ENCODE peak calls at places on chromosome 2, in eight cellular contexts. N is IMR-90; W is tibial nerve; O is thyroid gland; U is tibial artery; S is cardiac muscle cell; G is kidney; E is CD8-positive, alpha-beta T cell. V is an unnamed sample.

GRCh38 chr2:15531095-15531854 is 29.9 kb downstream of the NBAS start:
- DNase-seq in O (no peak), W (no peak), E (no peak), G (no peak), N (no peak), S (no peak), U (no peak), V (no peak)

GRCh38 chr2:171318463-171318934 is 115.3 kb downstream of the METTL8 start:
- DNase-seq in G (no peak), O (peak; percentile 66), W (no peak), E (no peak), S (peak; percentile 33), U (no peak), N (peak; percentile 28), V (no peak)

GRCh38 chr2:112204411-112204810 is 50.4 kb downstream of the ZC3H8 start:
- DNase-seq in E (no peak), W (no peak), U (no peak), N (peak; percentile 16), G (no peak), O (no peak), S (no peak), V (no peak)

GRCh38 chr2:23454501-23455120 is 69.6 kb downstream of the KLHL29 start:
- DNase-seq in E (no peak), W (no peak), U (no peak), O (no peak), N (no peak), S (no peak), G (no peak), V (no peak)

GRCh38 chr2:54306561-54306960 is 50.5 kb upstream of the TSPYL6 start:
- DNase-seq in U (no peak), G (no peak), W (no peak), N (peak; percentile 64), S (no peak), E (no peak), O (no peak), V (no peak)

GRCh38 chr2:235234711-235235110 is 259.1 kb upstream of the AGAP1 start:
- DNase-seq in E (no peak), N (peak; percentile 22), O (no peak), S (no peak), G (no peak), W (no peak), U (no peak), V (no peak)

GRCh38 chr2:174699993-174700766 is 64.1 kb downstream of the CHRNA1 start:
- DNase-seq in G (no peak), E (no peak), S (peak; percentile 57), W (no peak), O (no peak), U (no peak), N (peak; percentile 65), V (no peak)

GRCh38 chr2:104043864-104044263 is 810.1 kb upstream of the POU3F3 start:
- DNase-seq in N (no peak), G (no peak), O (no peak), S (peak; percentile 85), U (no peak), W (no peak), E (no peak), V (no peak)

GRCh38 chr2:120347387-120348010 is 1.6 kb downstream of the INHBB start:
- DNase-seq in N (peak; percentile 34), S (peak; percentile 74), O (peak; percentile 35), U (no peak), G (no peak), E (no peak), W (no peak), V (no peak)

GRCh38 chr2:112836695-112837117 is at the start of gene IL1B:
- DNase-seq in O (peak; percentile 6), E (no peak), S (no peak), U (no peak), N (peak; percentile 81), W (no peak), G (no peak), V (no peak)

GRCh38 chr2:176123483-176123843 is 944 bp downstream of the HOXD9 start:
- DNase-seq in U (no peak), O (no peak), E (no peak), N (no peak), G (no peak), W (no peak), S (no peak), V (no peak)

GRCh38 chr2:129918604-129919003 is 60.9 kb upstream of the RAB6C start:
- DNase-seq in O (no peak), E (no peak), W (no peak), S (no peak), G (no peak), U (no peak), N (no peak), V (no peak)

GRCh38 chr2:129925381-129925780 is 54.1 kb upstream of the RAB6C start:
- DNase-seq in U (no peak), E (no peak), G (no peak), W (no peak), O (no peak), S (no peak), N (no peak), V (no peak)

GRCh38 chr2:129923265-129924141 is 56.0 kb upstream of the RAB6C start:
- DNase-seq in W (peak; percentile 40), N (peak; percentile 37), S (peak; percentile 73), O (peak; percentile 36), U (no peak), G (no peak), E (no peak), V (no peak)

GRCh38 chr2:129927696-129928095 is 51.8 kb upstream of the RAB6C start:
- DNase-seq in G (no peak), W (no peak), N (no peak), E (no peak), S (no peak), U (no peak), O (no peak), V (no peak)

DNA sequence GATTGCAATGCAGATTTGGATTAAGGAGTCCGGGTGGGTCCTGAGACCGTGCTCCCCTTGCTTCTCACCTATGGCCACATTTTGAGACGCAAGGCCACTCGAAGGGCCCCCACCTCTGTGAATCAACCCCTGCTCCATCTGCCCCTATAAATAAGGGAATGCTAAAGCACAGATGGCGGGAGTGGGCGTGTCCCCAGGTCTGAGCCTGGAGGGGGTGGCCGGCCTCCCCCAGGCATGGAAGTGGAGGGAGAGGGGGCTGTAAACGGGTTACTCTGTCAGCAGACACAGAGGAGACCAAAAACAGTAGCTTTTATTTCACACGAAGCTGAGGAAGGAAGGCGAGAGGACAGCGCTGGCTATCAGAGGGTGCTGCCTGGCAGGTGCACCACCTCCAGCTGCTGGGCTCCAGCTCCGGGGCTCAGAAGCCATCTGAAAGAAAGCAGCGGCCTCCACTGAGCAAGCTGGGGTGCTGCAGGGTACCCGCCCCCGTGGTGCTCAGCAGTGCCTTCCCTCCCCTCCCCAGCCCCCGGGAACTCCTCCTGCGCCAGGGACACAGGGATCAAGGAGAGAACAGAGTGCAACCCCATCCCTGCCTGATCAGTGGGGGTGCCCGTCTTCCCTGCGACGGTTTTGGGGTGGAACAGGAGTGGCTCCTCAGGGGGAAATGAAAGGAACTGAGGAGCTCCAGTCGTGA is 56.7 kb upstream of the RAB6C start:
- DNase-seq in U (no peak), S (no peak), W (no peak), E (no peak), G (no peak), O (no peak), N (no peak), V (no peak)
- TF ChIP-seq CTCF in U (no peak), S (no peak), W (no peak), E (no peak), G (no peak), O (no peak), N (no peak), V (no peak)

GRCh38 chr2:74481432-74481831 is 1.4 kb downstream of the CCDC142 start:
- DNase-seq in W (no peak), E (no peak), O (no peak), S (no peak), U (no peak), G (no peak), N (no peak), V (no peak)
- H3K27ac ChIP-seq in W (no peak overlapping the region), E (no peak overlapping the region), O (no peak overlapping the region), S (no peak overlapping the region), U (peak overlapping the region; percentile 95), G (no peak overlapping the region), N (peak overlapping the region; percentile 87), V (peak overlapping the region; percentile 91)

DNA sequence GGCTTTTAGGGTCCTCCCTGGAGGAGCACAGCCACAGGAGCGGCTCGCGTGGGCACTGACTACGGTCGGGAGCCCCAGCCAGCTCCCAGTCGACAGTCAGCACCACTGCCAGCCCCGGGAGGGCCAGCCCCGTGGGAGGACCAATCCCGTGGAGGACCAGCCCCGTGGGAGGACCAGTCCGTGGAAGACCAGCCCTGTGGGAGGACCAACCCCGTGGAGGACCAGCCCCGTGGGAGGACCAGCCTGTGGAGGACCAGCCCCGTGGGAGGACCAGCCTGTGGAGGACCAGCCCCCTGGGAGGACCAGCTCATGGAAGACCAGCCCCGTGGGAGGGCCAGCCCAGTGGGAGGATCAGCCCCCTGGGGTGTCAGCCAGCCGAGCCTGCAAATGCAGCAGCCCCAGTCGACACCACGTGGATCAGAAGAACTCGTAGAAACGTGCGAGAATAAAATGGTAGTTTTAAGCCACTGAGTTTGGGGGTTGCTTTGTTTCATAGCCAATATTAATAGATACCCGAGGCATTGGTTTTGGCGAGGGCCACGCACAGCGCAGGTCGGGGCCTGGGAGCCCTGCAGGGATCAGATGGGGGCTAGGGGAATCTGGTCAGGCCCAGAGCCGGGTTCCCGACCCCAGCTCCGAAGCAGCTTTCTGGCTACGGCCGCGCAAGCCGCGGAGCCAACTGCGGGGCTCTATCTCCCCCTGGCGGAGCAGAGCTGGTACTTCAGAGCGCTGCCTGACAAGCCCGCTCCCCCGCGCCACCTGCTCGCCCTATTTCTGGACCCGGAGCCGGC is 73.0 kb downstream of the TEX51 start:
- DNase-seq in E (peak; percentile 47), U (peak; percentile 83), N (peak; percentile 39), S (peak; percentile 84), W (peak; percentile 48), G (peak; percentile 94), O (peak; percentile 67), V (peak; percentile 87)
- TF ChIP-seq CTCF in E (peak; percentile 92), U (peak; percentile 81), N (peak; percentile 82), S (peak; percentile 90), W (peak; percentile 98), G (peak; percentile 92), O (peak; percentile 82), V (peak; percentile 97)

GRCh38 chr2:68737717-68738116 is 3.1 kb downstream of the ARHGAP25 start:
- DNase-seq in G (no peak), U (no peak), W (no peak), S (no peak), O (no peak), N (no peak), E (no peak), V (no peak)

GRCh38 chr2:68741238-68741637 is 6.6 kb downstream of the ARHGAP25 start:
- DNase-seq in U (no peak), O (no peak), E (no peak), N (no peak), S (no peak), W (no peak), G (no peak), V (no peak)

GRCh38 chr2:68740184-68740914 is 5.7 kb downstream of the ARHGAP25 start:
- DNase-seq in U (no peak), E (no peak), O (no peak), G (no peak), N (peak; percentile 76), S (no peak), W (no peak), V (no peak)

GRCh38 chr2:68741805-68742306 is 7.2 kb downstream of the ARHGAP25 start:
- DNase-seq in G (no peak), U (no peak), S (no peak), W (no peak), O (no peak), E (no peak), N (peak; percentile 30), V (no peak)

GRCh38 chr2:68739261-68740183 is 4.9 kb downstream of the ARHGAP25 start:
- DNase-seq in W (no peak), N (no peak), U (no peak), O (no peak), E (no peak), S (no peak), G (no peak), V (no peak)
- H3K27ac ChIP-seq in W (no peak overlapping the region), N (no peak overlapping the region), U (no peak overlapping the region), O (no peak overlapping the region), E (no peak overlapping the region), S (no peak overlapping the region), G (no peak overlapping the region), V (peak overlapping the region; percentile 12)

V was measured in upper lobe of right lung.